ENCODE peak calls at places on chromosomes 2 and 18, in four cellular contexts. Z is cardiac fibroblast, U is tibial artery, R is uterus. I is an unnamed sample.

GRCh38 chr2:27086722-27087446 is at the start of gene KHK:
- DNase-seq in R (peak), Z (peak), U (peak), I (no peak)

GRCh38 chr2:202113571-202114142 is 40.6 kb downstream of the KIAA2012 start:
- DNase-seq in U (no peak), R (no peak), Z (no peak), I (peak)

GRCh38 chr2:118177932-118178331 is 89.7 kb downstream of the INSIG2 start:
- DNase-seq in U (no peak), R (no peak), Z (no peak), I (no peak)

GRCh38 chr2:181203412-181203811 is 223.0 kb downstream of the UBE2E3 start:
- DNase-seq in Z (peak), U (no peak), R (no peak), I (peak)

GRCh38 chr18:62596145-62597005 is 73.5 kb downstream of the ZCCHC2 start:
- DNase-seq in Z (no peak), U (no peak), R (no peak), I (peak)

GRCh38 chr2:202035089-202035940 is 1.7 kb downstream of the FZD7 start:
- DNase-seq in Z (peak), U (peak), R (peak), I (peak)

GRCh38 chr2:72137498-72138010 is 10.1 kb downstream of the CYP26B1 start:
- DNase-seq in U (peak), R (peak), Z (no peak), I (peak)

GRCh38 chr18:54532222-54532621 is 58.8 kb upstream of the DYNAP start:
- DNase-seq in R (no peak), Z (no peak), U (no peak), I (no peak)

GRCh38 chr2:127115471-127116199 is 8.7 kb upstream of the BIN1 start:
- DNase-seq in R (no peak), Z (no peak), U (no peak), I (no peak)

GRCh38 chr18:48314694-48315093 is 94.5 kb downstream of the ZBTB7C start:
- DNase-seq in Z (no peak), U (no peak), R (no peak), I (no peak)

GRCh38 chr2:88048541-88048940 is 7.0 kb downstream of the KRCC1 start:
- DNase-seq in Z (no peak), R (no peak), U (no peak), I (no peak)

GRCh38 chr2:53202063-53202462 is 565.5 kb upstream of the CHAC2 start:
- DNase-seq in R (no peak), Z (peak), U (no peak), I (peak)

GRCh38 chr2:128410035-128410757 is 91.5 kb upstream of the HS6ST1 start:
- DNase-seq in U (peak), Z (no peak), R (no peak), I (no peak)

GRCh38 chr18:21179590-21180220 is 62.3 kb upstream of the GREB1L start:
- DNase-seq in R (peak), U (no peak), Z (peak), I (peak)

GRCh38 chr2:192195548-192196418 is 1.1 kb upstream of the TMEFF2 start:
- DNase-seq in U (peak), R (peak), Z (peak), I (peak)

GRCh38 chr2:71611247-71611646 is 157.9 kb downstream of the DYSF start:
- DNase-seq in R (peak), U (peak), Z (no peak), I (no peak)

GRCh38 chr18:53950545-53950944 is 273.9 kb downstream of the MBD2 start:
- DNase-seq in Z (no peak), R (no peak), U (no peak), I (no peak)

GRCh38 chr2:176805345-176805744 is 407.2 kb upstream of the HNRNPA3 start:
- DNase-seq in U (no peak), Z (no peak), R (no peak), I (no peak)

GRCh38 chr2:239002591-239002959 is 154.7 kb downstream of the TWIST2 start:
- DNase-seq in Z (no peak), R (no peak), U (no peak), I (no peak)

GRCh38 chr2:70977605-70978205 is 725 bp upstream of the ANKRD53 start:
- DNase-seq in R (peak), U (peak), Z (peak), I (peak)

GRCh38 chr18:25726278-25726677 is 364.1 kb downstream of the SS18 start:
- DNase-seq in Z (peak), R (no peak), U (no peak), I (peak)

DNA sequence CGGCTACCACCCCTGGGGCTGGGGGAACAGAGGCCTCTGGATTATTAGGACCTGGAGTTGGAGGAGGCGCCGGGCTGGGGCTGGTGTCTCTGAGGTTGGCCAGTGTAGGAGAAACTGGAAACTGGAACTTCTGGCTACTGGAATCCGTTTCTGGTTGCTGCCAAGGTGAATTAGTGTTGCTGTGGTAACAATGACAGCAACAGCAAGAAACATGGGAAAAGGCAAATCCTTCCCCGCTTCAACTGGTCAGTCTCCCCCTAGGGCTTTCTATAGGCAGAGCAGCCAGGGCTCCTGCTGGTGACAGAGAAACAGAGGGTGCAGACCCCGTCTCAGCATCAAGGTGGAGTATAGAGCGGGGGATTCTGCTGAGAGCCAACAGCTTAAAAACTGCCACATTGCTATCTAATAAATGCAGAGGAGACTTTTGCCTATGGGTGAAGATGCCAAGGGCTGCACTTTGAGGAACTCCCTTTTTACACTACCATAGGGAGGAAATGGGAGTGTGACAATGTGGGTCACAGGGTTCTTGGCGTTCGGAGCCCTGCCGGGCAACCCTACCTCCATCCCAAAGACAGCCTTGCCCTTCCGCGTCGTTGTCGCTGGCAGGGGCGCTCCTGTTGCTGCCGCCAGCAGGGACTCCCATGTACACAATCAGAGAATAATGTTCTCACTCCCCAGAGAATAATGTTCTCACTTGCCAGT is 81.4 kb upstream of the CABLES1 start:
- DNase-seq in U (peak), Z (peak), R (no peak), I (peak)
- TF ChIP-seq CTCF in U (no peak), Z (peak), R (no peak), I (peak)

GRCh38 chr18:658947-659533 is 1.6 kb downstream of the TYMS start:
- DNase-seq in R (no peak), Z (no peak), U (no peak), I (no peak)
- H3K4me3 ChIP-seq in R (no peak), Z (peak), U (peak), I (peak)

DNA sequence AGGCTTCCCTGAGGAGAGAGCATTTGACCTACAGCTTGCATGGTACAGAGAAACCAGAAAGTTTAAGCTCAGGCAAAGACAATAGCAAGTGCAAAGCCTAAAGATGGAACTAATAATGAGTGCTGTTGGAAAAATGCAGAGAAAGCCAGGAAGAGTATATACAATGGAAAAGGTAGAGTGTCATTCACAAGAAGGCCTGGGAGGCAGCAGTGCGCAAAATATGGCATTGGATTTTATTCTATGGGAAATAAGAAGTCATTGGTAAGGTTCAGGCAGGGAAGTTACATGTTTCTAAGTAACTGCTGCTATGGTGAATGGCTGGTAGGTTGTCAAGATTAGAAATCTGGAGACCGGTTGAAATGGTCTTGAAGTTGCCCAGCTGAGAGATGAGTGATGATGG is 2167.3 kb upstream of the CELF4 start:
- DNase-seq in Z (no peak), U (no peak), R (no peak), I (no peak)
- TF ChIP-seq CTCF in Z (no peak), U (no peak), R (no peak), I (no peak)

GRCh38 chr2:231683907-231684306 is 24.4 kb upstream of the PTMA start:
- DNase-seq in R (no peak), U (no peak), Z (no peak), I (no peak)
- H3K4me3 ChIP-seq in R (no peak), U (no peak), Z (no peak), I (no peak)

GRCh38 chr2:213490087-213490486 is 205.8 kb downstream of the SPAG16 start:
- DNase-seq in Z (no peak), U (no peak), R (no peak), I (no peak)
- TF ChIP-seq CTCF in Z (no peak), U (no peak), R (no peak), I (no peak)

GRCh38 chr2:45141883-45142866 is 132.9 kb upstream of the SIX2 start:
- DNase-seq in R (no peak), Z (no peak), U (no peak), I (no peak)

GRCh38 chr2:45145073-45145899 is 136.0 kb upstream of the SIX2 start:
- DNase-seq in R (no peak), U (no peak), Z (no peak), I (no peak)
- H3K4me3 ChIP-seq in R (no peak), U (no peak), Z (no peak), I (no peak)

DNA sequence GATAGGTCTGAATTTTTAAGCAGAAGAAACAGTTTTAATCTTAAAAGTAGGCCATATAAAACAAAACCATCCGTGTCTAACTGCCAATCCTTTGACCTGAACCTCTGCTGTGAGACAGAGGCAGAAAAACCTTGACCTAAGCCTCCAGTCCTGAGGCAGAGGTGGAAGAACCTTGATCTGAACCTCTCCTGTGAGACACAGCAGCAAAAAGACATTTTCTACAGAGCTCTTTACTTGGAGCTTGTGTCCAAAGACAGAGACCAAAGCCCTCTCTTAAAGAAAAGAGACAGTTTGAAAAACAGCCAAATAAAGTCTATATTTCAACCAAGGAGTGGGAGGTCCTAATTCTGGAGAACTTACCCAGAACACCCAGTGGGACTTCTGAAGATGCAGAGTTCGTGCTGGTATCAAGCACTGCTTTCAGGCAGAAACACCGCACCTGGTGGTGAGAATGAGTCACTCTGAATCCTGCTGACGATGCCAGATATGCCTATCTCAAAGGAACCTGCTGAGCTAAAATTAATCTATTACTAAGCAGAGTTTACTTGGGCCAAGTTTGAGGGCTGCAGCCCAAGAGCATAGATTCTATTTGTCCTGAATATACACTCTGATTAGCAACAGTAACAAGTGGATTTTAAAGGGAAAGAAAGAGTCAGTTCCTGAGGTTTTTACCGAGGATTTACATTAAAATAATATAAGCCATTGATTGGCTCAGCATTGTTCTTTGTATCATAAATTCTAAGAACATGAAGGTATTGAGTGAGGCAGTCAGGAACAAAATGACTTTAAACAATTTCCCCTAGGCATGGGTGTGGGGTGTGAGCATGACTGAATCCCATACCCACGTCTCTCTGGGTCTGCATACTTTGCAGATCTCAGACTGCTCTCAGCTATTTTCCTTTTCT is 806.4 kb downstream of the TRIB2 start:
- DNase-seq in U (no peak), Z (no peak), R (peak), I (no peak)
- TF ChIP-seq CTCF in U (no peak), Z (no peak), R (no peak), I (no peak)

DNA sequence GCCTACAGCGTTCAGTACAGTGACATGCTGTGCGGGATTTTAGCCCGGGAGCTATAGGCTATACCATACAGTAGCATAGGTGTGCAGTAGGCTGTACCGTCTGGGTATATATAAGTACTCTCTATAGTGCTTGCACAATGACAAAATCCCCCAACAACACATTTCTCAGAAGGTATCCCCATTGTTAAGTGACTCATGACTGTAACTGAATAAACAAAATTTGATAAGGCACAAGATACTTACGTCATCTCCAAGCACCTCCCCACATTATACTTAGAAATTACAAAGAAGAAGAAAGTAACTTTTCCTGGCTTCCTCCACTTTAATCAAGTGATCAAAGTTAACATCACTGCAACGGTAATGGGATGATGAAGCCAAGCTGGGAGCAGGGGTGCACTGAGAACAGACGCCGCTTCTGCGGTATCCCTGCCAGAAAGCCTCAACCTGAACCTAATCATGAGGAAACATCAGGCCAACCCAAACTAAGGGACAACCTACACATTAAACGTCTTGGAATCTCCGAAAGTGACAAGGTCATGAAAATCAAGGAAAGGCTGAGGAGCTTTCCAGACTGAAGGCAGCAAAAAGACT is 9.6 kb downstream of the TNS1 start:
- DNase-seq in R (no peak), Z (peak), U (peak), I (peak)
- H3K4me3 ChIP-seq in R (no peak), Z (no peak), U (no peak), I (no peak)

DNA sequence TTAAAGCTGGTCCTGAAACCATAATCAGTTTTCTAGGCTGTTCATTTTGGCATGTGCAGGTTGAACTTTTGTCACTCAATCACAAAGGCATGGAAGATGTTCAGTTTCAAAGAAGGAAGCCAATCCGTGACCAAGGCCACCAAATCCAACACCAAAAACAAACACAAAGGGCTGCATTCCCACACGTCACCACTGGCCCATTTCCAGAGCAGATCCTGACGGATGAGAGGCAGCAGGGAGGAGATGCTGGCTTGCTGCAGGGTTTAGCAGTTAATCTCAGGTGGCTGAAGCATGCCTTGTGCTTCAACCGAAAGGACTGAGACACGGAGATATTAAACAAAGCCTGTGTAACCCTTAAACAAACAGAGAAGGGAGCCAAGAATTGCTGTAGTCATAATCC is 191.9 kb upstream of the CTAGE1 start:
- DNase-seq in R (peak), U (no peak), Z (peak), I (peak)
- TF ChIP-seq CTCF in R (no peak), U (no peak), Z (peak), I (no peak)